ENCODE peak calls at places on chromosomes 2 and 18, in four cellular contexts. P is GM23248, O is PC-9, F is SK-N-SH. X is an unnamed sample.

GRCh38 chr2:102788216-102788879 is 26.5 kb downstream of the TMEM182 start:
- DNase-seq in P (no peak), O (no peak), F (no peak), X (no peak)

GRCh38 chr2:12587729-12588522 is 128.8 kb upstream of the TRIB2 start:
- DNase-seq in P (peak; percentile 95), O (peak; percentile 90), F (no peak), X (peak; percentile 80)

GRCh38 chr2:215379039-215379438 is 56.8 kb downstream of the FN1 start:
- DNase-seq in P (no peak), O (no peak), F (no peak), X (no peak)

GRCh38 chr18:79365701-79366100 is 30.0 kb upstream of the NFATC1 start:
- DNase-seq in P (peak; percentile 24), O (no peak), F (no peak), X (no peak)

GRCh38 chr18:76697441-76697901 is 124.9 kb upstream of the ZNF236 start:
- DNase-seq in P (peak; percentile 58), O (no peak), F (no peak), X (no peak)

GRCh38 chr2:220034356-220035121 is 407.1 kb downstream of the SLC4A3 start:
- DNase-seq in P (peak; percentile 77), O (no peak), F (no peak), X (peak; percentile 58)

GRCh38 chr2:64604929-64605550 is 48.7 kb downstream of the SERTAD2 start:
- DNase-seq in P (peak; percentile 93), O (peak; percentile 45), F (no peak), X (no peak)

GRCh38 chr2:111226797-111227700 is 106.3 kb downstream of the BCL2L11 start:
- DNase-seq in P (peak; percentile 69), O (no peak), F (no peak), X (peak; percentile 3)

GRCh38 chr2:187483537-187483936 is 35.5 kb upstream of the CALCRL start:
- DNase-seq in P (no peak), O (no peak), F (no peak), X (no peak)

GRCh38 chr2:223947711-223948205 is 2.6 kb upstream of the WDFY1 start:
- DNase-seq in P (no peak), O (no peak), F (no peak), X (no peak)

GRCh38 chr18:73913505-73913904 is 234.1 kb downstream of the FBXO15 start:
- DNase-seq in P (no peak), O (no peak), F (no peak), X (no peak)

GRCh38 chr2:33510589-33510968 is 34.1 kb downstream of the RASGRP3 start:
- DNase-seq in P (peak; percentile 36), O (no peak), F (no peak), X (no peak)

GRCh38 chr2:102303589-102303988 is 7.8 kb upstream of the IL1RL1 start:
- DNase-seq in P (no peak), O (no peak), F (no peak), X (no peak)

GRCh38 chr2:161384864-161385263 is 31.2 kb upstream of the TBR1 start:
- DNase-seq in P (no peak), O (no peak), F (no peak), X (no peak)

GRCh38 chr18:58787750-58788149 is 76.9 kb upstream of the ZNF532 start:
- DNase-seq in P (no peak), O (no peak), F (no peak), X (no peak)

GRCh38 chr18:13973061-13973460 is 57.7 kb upstream of the MC2R start:
- DNase-seq in P (no peak), O (no peak), F (no peak), X (no peak)

GRCh38 chr2:47002480-47003381 is 87.1 kb upstream of the MCFD2 start:
- DNase-seq in P (peak; percentile 47), O (no peak), F (peak; percentile 90), X (peak; percentile 16)

GRCh38 chr2:234446404-234447076 is 50.3 kb downstream of the ARL4C start:
- DNase-seq in P (no peak), O (peak; percentile 34), F (no peak), X (no peak)

GRCh38 chr2:38202713-38203454 is 126.9 kb upstream of the CYP1B1 start:
- DNase-seq in P (no peak), O (no peak), F (no peak), X (no peak)

GRCh38 chr18:24488824-24489493 is 28.5 kb downstream of the HRH4 start:
- DNase-seq in P (peak; percentile 54), O (no peak), F (peak; percentile 53), X (peak; percentile 74)

GRCh38 chr2:156445311-156446218 is 9.4 kb downstream of the GPD2 start:
- DNase-seq in P (peak; percentile 91), O (no peak), F (no peak), X (peak; percentile 78)

GRCh38 chr2:218047532-218048230 is 21.4 kb upstream of the RUFY4 start:
- DNase-seq in P (no peak), O (no peak), F (no peak), X (no peak)

GRCh38 chr2:68196120-68196716 is 38.5 kb downstream of the PNO1 start:
- DNase-seq in P (peak; percentile 68), O (no peak), F (no peak), X (peak; percentile 76)

GRCh38 chr2:64654063-64654811 is 524 bp upstream of the SERTAD2 start:
- DNase-seq in P (peak; percentile 95), O (peak; percentile 77), F (no peak), X (peak; percentile 85)

GRCh38 chr18:37266290-37266689 is 299.3 kb downstream of the CELF4 start:
- DNase-seq in P (no peak), O (no peak), F (peak; percentile 64), X (no peak)

GRCh38 chr2:219127236-219127635 is 33.4 kb downstream of the NHEJ1 start:
- DNase-seq in P (no peak), O (no peak), F (no peak), X (no peak)

GRCh38 chr18:32911660-32912284 is 138.9 kb upstream of the KLHL14 start:
- DNase-seq in P (peak; percentile 75), O (no peak), F (no peak), X (peak; percentile 49)

GRCh38 chr2:200966770-200967169 is 3.3 kb upstream of the ORC2 start:
- DNase-seq in P (peak; percentile 83), O (peak; percentile 72), F (no peak), X (peak; percentile 86)

GRCh38 chr2:178761759-178762371 is 45.4 kb downstream of the TTN start:
- DNase-seq in P (peak; percentile 72), O (peak; percentile 75), F (peak; percentile 22), X (peak; percentile 85)

GRCh38 chr2:65453916-65454315 is 21.5 kb upstream of the SPRED2 start:
- DNase-seq in P (peak; percentile 59), O (peak; percentile 98), F (no peak), X (peak; percentile 81)

DNA sequence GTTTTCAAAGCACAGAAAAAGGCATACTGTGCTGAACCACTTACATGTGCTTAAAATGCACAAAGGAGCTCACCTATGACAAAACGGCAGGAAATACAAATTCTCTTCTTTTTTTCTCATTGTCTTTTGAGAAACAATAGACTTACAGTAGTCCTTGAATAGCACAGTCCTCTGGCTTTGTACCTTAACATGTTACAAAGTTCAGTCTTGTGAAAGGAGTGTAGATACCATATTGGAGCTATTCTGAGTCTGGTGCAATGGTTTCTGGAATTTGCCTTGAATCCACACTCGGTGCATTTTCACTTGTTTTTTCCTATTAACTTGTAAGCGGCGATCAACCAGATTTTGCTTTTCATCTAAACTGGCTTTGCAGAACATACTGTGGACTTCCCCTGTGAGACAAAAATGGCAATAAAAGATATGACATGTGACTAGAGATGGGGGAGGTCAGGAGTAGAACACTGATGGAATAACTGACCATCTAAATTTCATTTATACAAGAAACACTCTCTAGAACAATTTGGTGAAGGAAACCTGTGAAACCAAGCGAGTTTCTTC is 109.7 kb downstream of the METTL8 start:
- DNase-seq in P (no peak), O (no peak), F (no peak), X (no peak)
- H3F3A ChIP-seq in P (no peaks in the 10 kb centered on the region), O (no peaks in the 10 kb centered on the region), F (no peaks in the 10 kb centered on the region), X (no peaks in the 10 kb centered on the region)

DNA sequence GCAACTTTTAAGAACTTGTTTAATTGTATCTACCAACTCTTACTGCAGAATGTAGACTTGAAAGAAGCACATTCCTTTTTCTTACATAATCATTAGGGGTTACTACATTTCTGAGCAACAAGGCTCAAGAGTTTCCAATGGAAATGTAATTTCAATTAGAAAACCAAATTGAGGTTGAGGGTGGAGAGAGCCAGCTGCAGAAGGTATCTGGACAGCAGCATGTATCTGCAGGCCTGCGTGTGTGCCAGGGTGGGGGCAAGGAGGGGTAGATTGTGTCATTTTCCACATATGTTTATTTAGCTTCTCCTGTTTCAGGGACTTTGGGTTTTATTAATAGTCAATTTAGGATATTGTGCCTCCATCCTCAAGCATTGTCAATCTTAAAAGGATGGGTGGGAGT is 151.2 kb downstream of the RPIA start:
- DNase-seq in P (no peak), O (no peak), F (no peak), X (no peak)
- H3F3A ChIP-seq in P (no peaks in the 10 kb centered on the region), O (no peaks in the 10 kb centered on the region), F (no peaks in the 10 kb centered on the region), X (no peaks in the 10 kb centered on the region)

GRCh38 chr18:63141777-63142176 is 177.8 kb downstream of the BCL2 start:
- DNase-seq in P (no peak), O (no peak), F (peak; percentile 59), X (no peak)

GRCh38 chr18:63137999-63138448 is 181.5 kb downstream of the BCL2 start:
- DNase-seq in P (no peak), O (no peak), F (no peak), X (no peak)

GRCh38 chr18:63138469-63139340 is 180.9 kb downstream of the BCL2 start:
- DNase-seq in P (peak; percentile 58), O (no peak), F (no peak), X (no peak)

GRCh38 chr18:63140997-63141776 is 178.4 kb downstream of the BCL2 start:
- DNase-seq in P (no peak), O (peak; percentile 25), F (no peak), X (no peak)

DNA sequence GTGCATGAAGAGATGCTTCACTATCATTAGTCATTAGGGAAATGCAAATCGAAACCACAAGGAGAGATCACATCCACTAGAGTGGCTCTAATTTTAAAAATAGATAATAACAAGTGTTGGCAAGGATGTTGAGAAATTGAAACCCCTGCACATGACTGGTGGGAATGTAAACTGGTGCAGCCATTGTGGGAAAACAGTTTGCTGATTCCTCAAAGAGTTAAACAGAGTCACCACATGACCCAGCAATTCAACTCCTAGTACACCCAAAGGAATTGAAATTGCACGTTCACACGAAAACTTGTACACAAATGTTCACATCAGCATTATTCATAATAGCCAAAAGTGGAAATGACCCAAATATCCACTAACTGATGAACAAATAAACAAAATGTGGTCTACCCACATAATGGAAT is 179.5 kb downstream of the BCL2 start:
- DNase-seq in P (no peak), O (no peak), F (no peak), X (no peak)
- H3F3A ChIP-seq in P (no peaks in the 10 kb centered on the region), O (no peaks in the 10 kb centered on the region), F (no peaks in the 10 kb centered on the region), X (no peaks in the 10 kb centered on the region)

GRCh38 chr2:222287862-222288479 is 10.8 kb downstream of the PAX3 start:
- DNase-seq in P (no peak), O (no peak), F (no peak), X (no peak)

GRCh38 chr2:222281495-222281894 is 17.3 kb downstream of the PAX3 start:
- DNase-seq in P (no peak), O (no peak), F (no peak), X (no peak)

GRCh38 chr2:222280795-222281194 is 18.0 kb downstream of the PAX3 start:
- DNase-seq in P (no peak), O (no peak), F (no peak), X (no peak)

GRCh38 chr2:222284466-222284865 is 14.3 kb downstream of the PAX3 start:
- DNase-seq in P (no peak), O (no peak), F (no peak), X (no peak)

DNA sequence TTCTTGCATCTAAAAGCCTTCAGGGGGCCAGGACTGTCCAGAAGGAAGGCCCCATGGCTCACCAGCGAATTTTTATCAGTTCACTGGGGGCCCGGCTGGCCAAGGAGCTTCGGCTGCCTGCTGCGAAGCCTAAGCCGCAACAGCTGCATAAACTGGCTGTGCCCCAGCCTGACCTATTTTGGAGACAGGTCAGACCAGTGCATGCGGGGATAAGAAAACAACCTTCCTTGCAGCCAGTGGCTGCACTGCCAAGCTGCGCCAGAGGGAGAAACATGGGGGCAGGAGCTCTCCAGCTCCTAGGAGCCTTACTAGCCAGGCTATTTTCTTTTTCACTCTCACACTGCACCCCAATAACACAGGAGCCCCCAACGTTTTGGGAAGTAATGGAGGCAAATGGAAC is 15.2 kb downstream of the PAX3 start:
- DNase-seq in P (no peak), O (no peak), F (no peak), X (no peak)
- H3F3A ChIP-seq in P (no peaks in the 10 kb centered on the region), O (no peaks in the 10 kb centered on the region), F (no peaks in the 10 kb centered on the region), X (no peaks in the 10 kb centered on the region)

X was measured in PC-3.